ENCODE peak calls at places on chromosomes 6 and 20, in seven cellular contexts. Y is foreskin fibroblast, C is fibroblast of lung, U is progenitor cell of endocrine pancreas, A is GM23338, J is AG04450, O is K562. Z is an unnamed sample.

GRCh38 chr6:1396952-1397868 is 7.8 kb downstream of the FOXF2 start:
- DNase-seq in J (peak), C (peak), A (peak), O (peak), Y (peak), U (peak), Z (peak)

GRCh38 chr6:159098636-159099106 is 53.9 kb upstream of the TAGAP start:
- DNase-seq in A (no peak), C (no peak), U (no peak), Y (no peak), O (no peak), J (no peak), Z (no peak)

GRCh38 chr6:90463359-90463758 is 123.5 kb downstream of the MAP3K7 start:
- DNase-seq in A (no peak), J (no peak), C (no peak), Y (no peak), O (no peak), U (no peak), Z (no peak)

GRCh38 chr6:31597006-31597405 is 4.2 kb upstream of the NCR3 start:
- DNase-seq in U (no peak), J (no peak), A (peak), Y (no peak), O (peak), C (peak), Z (no peak)

GRCh38 chr6:123118811-123119210 is 122.8 kb downstream of the CLVS2 start:
- DNase-seq in Y (no peak), J (no peak), O (no peak), A (no peak), U (no peak), C (no peak), Z (no peak)

GRCh38 chr6:113858067-113858604 is 991 bp downstream of the MARCKS start:
- DNase-seq in Y (peak), U (peak), J (no peak), O (peak), A (peak), C (peak), Z (peak)

GRCh38 chr20:19713851-19714716 is 44.0 kb upstream of the RIN2 start:
- DNase-seq in J (no peak), C (peak), U (no peak), Y (no peak), A (no peak), O (no peak), Z (no peak)

GRCh38 chr20:38685853-38686473 is 38.3 kb upstream of the SLC32A1 start:
- DNase-seq in U (peak), J (peak), Y (peak), O (peak), C (peak), A (peak), Z (peak)

GRCh38 chr6:139082370-139082769 is 52.5 kb upstream of the HECA start:
- DNase-seq in A (no peak), J (no peak), O (no peak), U (no peak), Y (no peak), C (no peak), Z (no peak)

GRCh38 chr6:106069478-106069877 is 16.7 kb upstream of the PRDM1 start:
- DNase-seq in O (no peak), A (no peak), J (peak), U (no peak), Y (peak), C (peak), Z (no peak)

GRCh38 chr6:583639-584038 is 73.3 kb downstream of the HUS1B start:
- DNase-seq in A (no peak), J (no peak), O (no peak), Y (no peak), U (no peak), C (no peak), Z (no peak)

GRCh38 chr20:54510546-54511129 is 35.2 kb downstream of the DOK5 start:
- DNase-seq in J (no peak), O (no peak), Y (no peak), U (no peak), C (peak), A (peak), Z (no peak)

GRCh38 chr20:61562897-61563504 is 310.9 kb downstream of the CDH4 start:
- DNase-seq in A (no peak), J (no peak), C (no peak), Y (no peak), O (no peak), U (no peak), Z (no peak)

GRCh38 chr6:24899647-24900325 is 36.0 kb downstream of the RIPOR2 start:
- DNase-seq in O (no peak), A (no peak), C (no peak), J (no peak), U (no peak), Y (no peak), Z (no peak)
- TF ChIP-seq CTCF in O (no peak), A (no peak), C (no peak), J (no peak), U (no peak), Y (no peak), Z (no peak)

GRCh38 chr6:169487579-169488205 is 214.1 kb downstream of the WDR27 start:
- DNase-seq in U (no peak), A (no peak), J (no peak), Y (no peak), C (peak), O (no peak), Z (no peak)
- TF ChIP-seq CTCF in U (no peak), A (no peak), J (peak), Y (peak), C (peak), O (peak), Z (no peak)

GRCh38 chr6:6515691-6516607 is 72.6 kb upstream of the LY86 start:
- DNase-seq in J (no peak), A (no peak), U (no peak), C (no peak), O (no peak), Y (no peak), Z (no peak)

GRCh38 chr6:6516643-6517042 is 71.9 kb upstream of the LY86 start:
- DNase-seq in J (no peak), C (no peak), U (no peak), O (no peak), A (no peak), Y (no peak), Z (no peak)

GRCh38 chr6:6509304-6509703 is 79.2 kb upstream of the LY86 start:
- DNase-seq in A (no peak), O (no peak), U (no peak), Y (no peak), C (no peak), J (no peak), Z (no peak)

GRCh38 chr6:6508603-6509002 is 79.9 kb upstream of the LY86 start:
- DNase-seq in Y (no peak), J (no peak), C (no peak), A (no peak), U (no peak), O (no peak), Z (no peak)

DNA sequence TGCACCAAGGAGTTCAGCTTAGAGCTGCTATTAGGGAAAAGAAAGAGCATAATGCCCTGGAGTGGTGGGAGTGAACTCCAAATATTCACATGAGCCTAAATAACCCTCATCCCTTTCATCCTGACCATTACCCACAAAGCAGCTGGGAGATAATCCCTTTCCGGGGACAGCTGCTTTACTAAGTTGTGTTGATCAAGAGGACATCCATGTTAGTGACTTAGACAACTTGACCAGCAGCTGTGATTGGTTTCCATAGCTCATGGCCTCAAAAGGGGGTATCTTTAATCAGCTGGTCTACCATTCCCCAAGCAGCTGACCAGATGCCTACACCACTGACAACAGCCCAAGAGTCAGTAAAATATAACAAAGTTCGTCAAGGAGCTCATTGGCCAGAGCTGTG is 75.8 kb upstream of the LY86 start:
- DNase-seq in C (no peak), J (no peak), A (no peak), O (no peak), Y (no peak), U (no peak), Z (no peak)
- TF ChIP-seq CTCF in C (no peak), J (no peak), A (no peak), O (no peak), Y (no peak), U (no peak), Z (no peak)

GRCh38 chr20:16438100-16438499 is 135.1 kb downstream of the KIF16B start:
- DNase-seq in J (no peak), Y (no peak), U (no peak), C (no peak), O (no peak), A (no peak), Z (no peak)

GRCh38 chr20:16437387-16437990 is 135.8 kb downstream of the KIF16B start:
- DNase-seq in Y (no peak), O (no peak), J (no peak), C (no peak), A (no peak), U (no peak), Z (no peak)

GRCh38 chr20:16434087-16434664 is 139.1 kb downstream of the KIF16B start:
- DNase-seq in Y (no peak), O (peak), U (peak), J (no peak), C (peak), A (peak), Z (peak)
- TF ChIP-seq CTCF in Y (peak), O (peak), U (peak), J (peak), C (peak), A (peak), Z (peak)

GRCh38 chr6:35260642-35261570 is 1.4 kb downstream of the ZNF76 start:
- DNase-seq in J (no peak), C (no peak), Y (no peak), U (no peak), A (no peak), O (no peak), Z (no peak)

GRCh38 chr6:35258336-35258735 is 1.2 kb upstream of the ZNF76 start:
- DNase-seq in Y (no peak), C (no peak), O (no peak), A (no peak), U (no peak), J (no peak), Z (no peak)

GRCh38 chr6:35259946-35260626 is 551 bp downstream of the ZNF76 start:
- DNase-seq in C (peak), U (peak), O (peak), A (peak), J (no peak), Y (no peak), Z (peak)

GRCh38 chr6:35258858-35259193 is 709 bp upstream of the ZNF76 start:
- DNase-seq in O (peak), A (peak), C (peak), J (no peak), Y (no peak), U (peak), Z (peak)

GRCh38 chr6:35259194-35259945 is at the start of gene ZNF76:
- DNase-seq in C (peak), U (peak), J (peak), Y (peak), A (peak), O (peak), Z (peak)
- TF ChIP-seq CTCF in C (no peak), U (no peak), J (no peak), Y (no peak), A (no peak), O (no peak), Z (no peak)

DNA sequence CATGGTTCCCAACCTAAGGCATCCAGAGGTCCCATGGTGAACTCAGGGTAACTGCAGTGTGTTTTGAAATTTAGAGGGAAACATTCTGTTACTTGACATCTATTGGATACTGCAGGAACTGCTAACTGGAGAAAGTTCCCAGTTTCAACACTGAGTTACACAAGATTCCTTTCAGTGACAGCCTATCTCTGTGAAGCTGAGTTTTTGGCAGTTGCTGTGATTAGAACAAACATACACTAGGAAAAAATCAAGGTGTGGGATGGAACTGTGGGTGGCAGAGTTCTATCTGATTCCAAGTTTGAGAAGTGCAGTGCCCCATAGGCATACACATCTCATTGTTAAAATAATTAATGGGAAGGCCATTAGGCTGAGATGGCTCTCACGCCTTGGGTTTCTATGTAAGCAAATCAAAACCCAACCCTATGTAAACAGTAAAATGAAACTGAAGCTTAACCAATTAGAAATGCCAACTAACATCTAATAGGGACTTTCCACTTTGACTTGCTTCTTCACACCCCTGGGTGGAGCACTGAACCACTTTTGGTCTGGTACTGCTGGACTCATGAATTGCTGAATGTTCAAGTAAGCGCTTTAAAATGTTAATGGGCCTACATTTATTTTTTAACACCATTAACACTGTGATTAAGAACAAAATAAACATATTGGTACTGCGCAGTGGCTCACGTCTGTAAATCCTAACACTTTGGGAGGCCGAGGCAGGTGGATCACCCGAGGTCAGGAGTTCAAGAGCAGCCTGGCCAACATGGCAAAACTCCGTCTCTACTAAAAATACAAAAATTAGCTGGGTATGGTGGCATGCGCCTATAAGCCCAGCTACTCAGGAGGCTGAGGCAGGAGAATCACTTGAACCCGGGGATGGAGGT is 55.2 kb upstream of the TBC1D7 start:
- DNase-seq in C (peak), J (no peak), A (no peak), O (no peak), Y (no peak), U (no peak), Z (no peak)
- TF ChIP-seq CTCF in C (peak), J (peak), A (no peak), O (no peak), Y (peak), U (no peak), Z (no peak)

DNA sequence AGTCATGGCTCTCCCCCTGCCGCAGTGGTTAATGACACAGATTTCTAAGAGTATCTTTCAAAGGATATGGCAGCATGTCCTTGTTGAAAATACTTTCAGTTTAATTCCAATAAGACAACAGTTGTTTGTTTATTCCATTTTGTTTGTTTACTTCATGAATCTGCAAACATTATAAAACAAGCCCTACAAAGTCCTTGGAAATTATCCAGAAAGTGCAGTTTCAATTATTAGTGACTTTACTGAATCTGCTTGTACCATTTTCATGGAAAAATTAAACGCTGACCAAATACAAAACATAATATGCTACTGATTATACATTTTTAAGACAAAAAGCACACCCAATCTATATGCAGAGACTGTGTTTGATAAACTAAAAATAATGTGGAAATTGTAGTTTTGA is 3.3 kb downstream of the HEY2 start:
- DNase-seq in J (no peak), A (no peak), Y (no peak), O (no peak), U (no peak), C (no peak), Z (no peak)
- TF ChIP-seq CTCF in J (no peak), A (no peak), Y (no peak), O (no peak), U (no peak), C (no peak), Z (no peak)

GRCh38 chr6:3209114-3210023 is 18.1 kb downstream of the TUBB2B start:
- DNase-seq in O (peak), J (peak), Y (peak), A (peak), C (peak), U (no peak), Z (no peak)
- TF ChIP-seq CTCF in O (peak), J (no peak), Y (peak), A (no peak), C (peak), U (no peak), Z (no peak)

DNA sequence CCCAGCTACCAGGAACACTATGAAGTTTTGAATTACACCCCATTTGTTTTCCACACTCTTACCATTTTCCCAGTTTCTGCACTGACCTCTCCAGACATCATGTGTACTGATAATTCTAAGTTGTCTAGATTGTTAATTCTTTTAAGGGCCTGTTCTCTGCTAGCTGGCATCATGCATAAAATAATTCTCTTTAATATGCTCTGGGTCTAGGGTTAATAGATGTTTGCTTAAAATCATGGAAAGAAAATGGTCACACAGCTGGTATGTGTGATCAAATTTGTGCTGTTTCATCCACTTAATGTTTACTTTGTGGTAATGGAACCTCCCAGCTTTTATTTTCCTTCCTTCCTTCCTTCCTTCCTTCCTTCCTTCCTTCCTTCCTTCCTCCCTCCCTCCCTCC is 49.1 kb downstream of the HFE start:
- DNase-seq in A (no peak), U (no peak), Y (no peak), J (no peak), C (no peak), O (no peak), Z (no peak)
- TF ChIP-seq CTCF in A (no peak), U (no peak), Y (no peak), J (no peak), C (no peak), O (no peak), Z (no peak)

DNA sequence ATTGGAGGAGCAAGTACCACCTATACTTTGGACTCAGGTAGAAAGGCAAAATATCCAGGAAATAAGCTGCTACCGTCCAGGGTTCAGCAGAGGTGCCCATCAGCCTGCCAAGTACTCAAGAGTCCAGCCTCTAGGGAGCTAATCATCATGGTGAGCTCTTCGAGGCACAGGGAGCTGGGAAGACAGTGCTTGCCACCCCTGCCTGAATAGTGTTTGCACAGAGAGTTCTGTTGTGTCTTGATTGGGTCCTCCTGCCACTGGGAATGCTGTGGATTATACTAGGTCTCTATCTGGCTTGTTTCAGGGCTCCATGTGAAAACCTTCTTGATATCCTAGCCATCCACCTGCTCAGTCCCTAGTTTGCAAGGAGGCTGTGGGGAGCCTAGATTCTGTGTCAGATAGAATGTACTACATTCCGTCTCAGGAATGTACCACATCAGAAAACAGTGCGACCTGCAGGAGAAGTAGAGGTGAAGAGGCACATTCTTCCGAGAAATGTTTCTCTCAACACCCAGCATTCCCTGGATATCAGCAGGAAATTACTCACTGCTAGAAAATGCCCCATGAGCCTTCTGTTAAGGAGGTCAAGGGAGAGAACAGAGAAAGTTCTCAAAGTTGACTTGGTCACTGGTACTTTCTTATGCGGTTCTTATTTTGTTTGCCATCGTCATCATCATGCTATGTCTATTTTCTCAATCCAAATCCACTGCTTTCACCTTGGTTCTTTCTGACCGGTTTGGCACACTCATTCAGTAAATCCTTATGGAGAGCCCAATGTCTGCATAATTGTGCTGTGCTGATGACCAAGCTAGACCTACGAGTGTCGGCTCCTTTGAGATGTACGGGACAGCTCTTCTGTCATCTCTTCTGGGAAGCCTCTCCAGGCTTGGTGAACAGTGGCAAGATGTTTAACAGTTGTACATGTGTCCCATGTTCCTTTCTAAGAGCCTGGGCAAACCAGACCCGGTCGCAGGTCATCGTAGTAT is 30.7 kb downstream of the PTPN1 start:
- DNase-seq in O (no peak), A (peak), J (peak), U (no peak), C (peak), Y (peak), Z (no peak)
- TF ChIP-seq CTCF in O (no peak), A (no peak), J (no peak), U (no peak), C (no peak), Y (no peak), Z (no peak)

Z was measured in endothelial cell.